ENCODE peak calls at places on chromosomes 4 and X, in ten cellular contexts. L is spleen, U is fibroblast of lung, M is SJSA1, J is upper lobe of right lung, F is upper lobe of left lung, K is right cardiac atrium, G is IMR-90, T is psoas muscle, D is right lobe of liver. S is an unnamed sample.

GRCh38 chr4:145279122-145279960 is 99.0 kb upstream of the OTUD4 start:
- DNase-seq in G (peak), D (no peak), T (no peak), U (peak), M (peak), F (no peak), K (no peak), J (no peak), L (no peak), S (no peak)

GRCh38 chrX:17587352-17587751 is 149.9 kb upstream of the SCML1 start:
- DNase-seq in G (no peak), F (no peak), L (no peak), T (no peak), D (no peak), M (no peak), J (no peak), U (no peak), K (no peak), S (no peak)

GRCh38 chr4:6909970-6910339 is 329 bp downstream of the TBC1D14 start:
- DNase-seq in D (peak), K (peak), G (no peak), J (peak), L (peak), T (peak), U (no peak), M (no peak), F (no peak), S (no peak)

GRCh38 chrX:50988649-50989048 is 78.1 kb downstream of the BMP15 start:
- DNase-seq in K (no peak), T (no peak), G (peak), J (no peak), M (peak), F (no peak), L (no peak), D (no peak), U (peak), S (no peak)

GRCh38 chr4:149371021-149371420 is 444.6 kb downstream of the IQCM start:
- DNase-seq in F (peak), K (no peak), U (peak), T (no peak), D (peak), M (peak), L (no peak), J (no peak), G (peak), S (peak)

GRCh38 chrX:80004458-80004857 is 10.1 kb upstream of the TBX22 start:
- DNase-seq in F (no peak), J (no peak), L (no peak), M (no peak), K (no peak), G (no peak), D (no peak), T (no peak), U (no peak), S (no peak)

GRCh38 chr4:78864405-78865024 is 74.7 kb downstream of the PAQR3 start:
- DNase-seq in G (peak), T (no peak), M (peak), L (no peak), D (no peak), J (no peak), K (no peak), U (peak), F (no peak), S (peak)

GRCh38 chr4:22514001-22514400 is 1.9 kb downstream of the ADGRA3 start:
- DNase-seq in L (no peak), G (peak), T (no peak), D (no peak), M (peak), F (no peak), K (no peak), U (peak), J (no peak), S (peak)

GRCh38 chrX:10512741-10513140 is 107.6 kb downstream of the MID1 start:
- DNase-seq in T (no peak), J (no peak), M (no peak), D (no peak), F (no peak), U (no peak), L (no peak), G (no peak), K (no peak), S (no peak)

GRCh38 chr4:176360446-176360845 is 40.7 kb downstream of the SPCS3 start:
- DNase-seq in L (no peak), K (no peak), M (no peak), G (peak), D (no peak), J (no peak), U (no peak), F (no peak), T (no peak), S (no peak)

GRCh38 chrX:25156323-25156722 is 140.6 kb upstream of the ARX start:
- DNase-seq in K (no peak), L (no peak), J (no peak), U (peak), D (no peak), M (peak), G (no peak), T (no peak), F (no peak), S (no peak)

GRCh38 chr4:177108708-177109107 is 201.0 kb upstream of the NEIL3 start:
- DNase-seq in G (peak), J (no peak), K (no peak), F (no peak), M (no peak), D (no peak), U (peak), T (no peak), L (no peak), S (peak)

GRCh38 chrX:140091276-140091886 is 126.1 kb upstream of the CXorf66 start:
- DNase-seq in F (peak), M (peak), L (peak), K (peak), T (peak), J (peak), G (no peak), U (peak), D (no peak), S (no peak)

GRCh38 chr4:128502818-128503527 is 215.4 kb upstream of the PGRMC2 start:
- DNase-seq in U (peak), J (no peak), L (no peak), G (no peak), F (no peak), M (no peak), T (no peak), K (no peak), D (no peak), S (no peak)

GRCh38 chrX:24479924-24480722 is 15.0 kb downstream of the PDK3 start:
- DNase-seq in G (peak), K (no peak), U (no peak), M (peak), J (peak), T (no peak), D (no peak), F (peak), L (peak), S (no peak)

GRCh38 chrX:154317391-154318000 is 21.9 kb downstream of the TKTL1 start:
- DNase-seq in T (no peak), G (peak), M (peak), L (peak), K (no peak), D (no peak), F (no peak), J (no peak), U (no peak), S (no peak)

GRCh38 chr4:123921339-123921738 is 524.7 kb downstream of the SPRY1 start:
- DNase-seq in K (no peak), L (no peak), F (no peak), U (no peak), D (no peak), T (no peak), G (no peak), M (no peak), J (no peak), S (no peak)
- H3K27ac ChIP-seq in K (no peak), L (no peak), F (no peak), U (no peak), D (no peak), T (no peak), G (no peak), M (no peak), J (no peak), S (no peak)

DNA sequence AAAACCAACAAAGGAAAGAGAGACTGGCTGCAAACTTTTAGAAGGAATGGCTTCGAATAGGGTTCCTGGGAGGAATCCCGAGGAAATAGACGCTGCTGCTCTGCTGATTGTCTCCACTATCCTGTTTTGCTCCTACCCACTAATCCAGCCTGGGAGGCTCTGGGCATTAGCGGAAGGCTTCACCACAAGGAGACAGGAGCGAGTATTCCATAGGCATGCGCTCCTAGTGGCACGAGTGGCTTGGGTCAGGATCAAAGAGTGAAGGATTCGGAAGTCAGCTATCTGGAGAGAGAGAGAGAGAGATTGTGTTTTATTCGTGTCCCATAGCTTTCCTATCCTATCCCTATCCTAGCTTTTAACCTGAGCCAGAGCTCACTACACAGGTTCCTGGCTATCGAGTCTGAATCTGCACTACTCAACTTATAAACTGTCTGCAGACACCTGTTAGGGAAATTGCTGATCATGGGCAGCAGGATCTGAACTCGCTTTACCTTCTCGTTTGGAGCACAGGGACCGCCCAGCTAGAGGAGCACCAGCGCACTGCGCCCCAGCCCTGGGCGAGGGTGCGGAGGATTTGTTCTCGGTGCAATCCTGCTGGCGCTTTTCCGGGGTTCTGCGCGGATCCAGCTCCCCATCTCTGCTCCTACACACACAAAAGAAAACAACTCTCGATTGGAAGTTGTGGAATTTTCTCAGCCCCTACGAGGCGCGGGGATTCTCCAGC is 740 bp upstream of the NPY2R start:
- DNase-seq in G (no peak), M (no peak), U (peak), K (peak), D (no peak), J (no peak), T (no peak), F (no peak), L (no peak), S (no peak)
- H3K4me3 ChIP-seq in G (no peak), M (no peak), U (no peak), K (peak), D (no peak), J (no peak), T (no peak), F (peak), L (peak), S (no peak)

GRCh38 chr4:8427761-8428287 is 12.7 kb downstream of the ACOX3 start:
- DNase-seq in K (peak), J (no peak), U (peak), G (peak), F (no peak), M (no peak), D (no peak), T (no peak), L (no peak), S (no peak)
- H3K27ac ChIP-seq in K (peak), J (peak), U (peak), G (peak), F (peak), M (no peak), D (peak), T (peak), L (peak), S (peak)

GRCh38 chrX:119606508-119607389 is 525 bp upstream of the NKRF start:
- DNase-seq in T (no peak), G (peak), M (no peak), D (no peak), L (no peak), F (no peak), J (no peak), U (peak), K (no peak), S (no peak)
- H3K4me3 ChIP-seq in T (peak), G (peak), M (peak), D (peak), L (peak), F (peak), J (peak), U (peak), K (peak), S (peak)

GRCh38 chr4:119014658-119015057 is 121.0 kb upstream of the MYOZ2 start:
- DNase-seq in J (no peak), T (no peak), F (no peak), K (no peak), L (no peak), U (no peak), G (no peak), M (no peak), D (no peak), S (no peak)
- H3K27ac ChIP-seq in J (no peak), T (peak), F (no peak), K (no peak), L (no peak), U (no peak), G (peak), M (no peak), D (no peak), S (no peak)

GRCh38 chrX:101386542-101386885 is 523 bp upstream of the BTK start:
- DNase-seq in K (no peak), J (no peak), M (no peak), D (no peak), U (no peak), G (no peak), F (no peak), T (no peak), L (no peak), S (no peak)
- H3K4me3 ChIP-seq in K (no peak), J (no peak), M (no peak), D (no peak), U (no peak), G (no peak), F (no peak), T (no peak), L (no peak), S (no peak)

GRCh38 chr4:76894537-76894936 is 3.4 kb downstream of the SOWAHB start:
- DNase-seq in G (no peak), D (no peak), L (no peak), K (no peak), F (no peak), U (peak), T (no peak), J (no peak), M (no peak), S (no peak)

GRCh38 chr4:76892601-76893000 is 5.3 kb downstream of the SOWAHB start:
- DNase-seq in K (no peak), G (peak), T (no peak), J (no peak), M (no peak), D (no peak), L (no peak), U (peak), F (peak), S (no peak)

GRCh38 chr4:76895619-76896018 is 2.3 kb downstream of the SOWAHB start:
- DNase-seq in G (no peak), K (no peak), T (no peak), L (no peak), F (no peak), D (peak), M (no peak), J (no peak), U (no peak), S (no peak)

GRCh38 chr4:76896048-76896447 is 1.9 kb downstream of the SOWAHB start:
- DNase-seq in F (no peak), G (no peak), K (no peak), J (no peak), T (no peak), U (no peak), M (no peak), D (no peak), L (no peak), S (no peak)

DNA sequence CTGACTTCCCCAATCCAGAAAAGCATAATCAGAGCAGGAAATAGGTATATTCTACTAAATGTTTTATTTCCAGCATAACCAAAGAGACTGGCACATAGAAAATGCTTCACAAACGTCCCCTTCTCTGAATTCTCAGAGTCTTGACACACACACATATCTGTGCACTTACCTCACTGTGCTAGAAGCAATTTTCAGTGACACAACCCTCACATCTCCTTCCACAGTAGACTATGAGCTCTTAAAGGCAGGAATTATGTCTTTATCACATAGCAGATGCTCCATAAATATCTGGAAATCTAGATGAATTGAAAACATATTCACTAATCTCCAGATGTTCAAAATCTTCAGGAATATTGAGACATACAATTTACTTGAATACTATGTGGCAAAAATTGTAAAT is 5.9 kb downstream of the SOWAHB start:
- DNase-seq in J (no peak), M (no peak), D (no peak), U (peak), L (no peak), K (no peak), G (peak), F (no peak), T (no peak), S (no peak)
- H3K27ac ChIP-seq in J (no peak), M (no peak), D (no peak), U (no peak), L (no peak), K (no peak), G (no peak), F (no peak), T (no peak), S (no peak)

GRCh38 chr4:40956726-40957255 is 207.0 kb downstream of the NSUN7 start:
- DNase-seq in F (no peak), U (peak), G (peak), M (no peak), T (no peak), K (no peak), J (no peak), L (no peak), D (no peak), S (no peak)

GRCh38 chr4:40953253-40954118 is 203.7 kb downstream of the NSUN7 start:
- DNase-seq in G (no peak), D (no peak), F (no peak), K (peak), J (no peak), M (no peak), U (no peak), T (peak), L (no peak), S (no peak)

GRCh38 chr4:40952672-40953071 is 202.9 kb downstream of the NSUN7 start:
- DNase-seq in T (no peak), M (no peak), J (no peak), L (no peak), U (no peak), K (no peak), F (no peak), D (no peak), G (no peak), S (no peak)

GRCh38 chr4:40957281-40957680 is 207.5 kb downstream of the NSUN7 start:
- DNase-seq in M (no peak), D (no peak), J (no peak), K (no peak), F (no peak), L (no peak), G (no peak), T (no peak), U (no peak), S (no peak)

GRCh38 chr4:40954119-40954668 is 204.4 kb downstream of the NSUN7 start:
- DNase-seq in K (no peak), G (no peak), T (no peak), J (no peak), D (no peak), L (no peak), M (no peak), F (no peak), U (no peak), S (no peak)
- H3K4me3 ChIP-seq in K (no peak), G (no peak), T (no peak), J (no peak), D (no peak), L (no peak), M (no peak), F (no peak), U (no peak), S (no peak)

DNA sequence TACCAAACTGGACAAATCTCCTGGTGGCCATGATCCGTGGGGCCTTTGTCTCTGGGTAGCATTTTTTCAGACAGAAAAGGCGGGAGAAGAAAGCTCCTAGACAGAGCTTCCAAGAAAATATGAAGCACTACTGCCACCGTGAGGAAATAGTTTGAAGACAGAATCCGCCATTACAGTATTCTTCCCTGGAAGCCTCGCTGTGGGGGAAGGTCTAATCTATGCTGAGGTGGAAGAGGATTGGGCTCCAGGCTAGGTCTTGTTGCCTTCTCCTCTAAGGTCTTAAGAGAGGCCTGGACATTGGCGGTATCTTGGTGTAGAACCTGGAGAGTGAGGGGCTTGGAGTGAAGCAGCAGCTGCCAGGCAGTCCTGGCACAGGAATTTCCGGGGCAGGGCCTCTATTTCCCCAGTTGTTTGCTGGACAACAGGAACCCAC is 218.9 kb downstream of the OR13H1 start:
- DNase-seq in G (peak), F (peak), L (no peak), T (no peak), J (no peak), M (peak), D (no peak), K (peak), U (peak), S (no peak)
- H3K27ac ChIP-seq in G (peak), F (peak), L (peak), T (peak), J (no peak), M (no peak), D (no peak), K (no peak), U (no peak), S (no peak)

DNA sequence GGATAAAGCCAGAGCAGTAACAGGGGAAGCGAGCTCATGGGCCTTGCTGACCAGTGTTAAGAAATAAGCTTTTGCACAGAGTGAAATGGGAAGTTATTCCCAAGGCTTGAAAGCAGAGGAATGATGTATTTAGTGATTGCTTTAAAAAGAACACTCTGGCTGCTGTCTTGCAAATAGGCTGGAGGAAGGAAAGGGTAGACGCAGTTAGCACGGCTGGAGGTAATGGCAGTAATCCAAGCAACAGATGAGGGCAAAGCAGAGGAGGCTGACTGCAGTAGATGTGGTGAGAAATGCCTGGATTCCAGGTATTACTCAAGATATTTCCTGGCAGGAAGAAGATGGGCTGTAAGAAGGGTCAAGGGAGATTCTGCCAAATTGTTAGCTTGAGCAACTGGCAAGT is 1342.3 kb upstream of the AGA start:
- DNase-seq in U (peak), D (no peak), J (no peak), L (no peak), F (no peak), T (no peak), M (no peak), K (no peak), G (no peak), S (no peak)
- H3K4me3 ChIP-seq in U (no peak), D (no peak), J (no peak), L (no peak), F (no peak), T (no peak), M (no peak), K (no peak), G (no peak), S (no peak)